ENCODE peak calls at places on chromosomes 11 and 22, in six cellular contexts. B, F, A, D, M and X are unnamed samples.

GRCh38 chr11:2215561-2216399 is 44.2 kb upstream of the TH start:
- DNase-seq in B (peak; percentile 18), F (no peak), A (no peak), D (peak; percentile 84), M (peak; percentile 73), X (peak; percentile 66)

GRCh38 chr11:43920598-43921419 is 21.6 kb upstream of the C11orf96 start:
- DNase-seq in B (peak; percentile 72), F (peak; percentile 100), A (peak; percentile 95), D (peak; percentile 78), M (no peak), X (no peak)

GRCh38 chr11:85182437-85183109 is 444.6 kb downstream of the DLG2 start:
- DNase-seq in B (no peak), F (peak; percentile 57), A (peak; percentile 75), D (peak; percentile 61), M (no peak), X (peak; percentile 32)

GRCh38 chr11:57566035-57566504 is 1.4 kb downstream of the UBE2L6 start:
- DNase-seq in B (no peak), F (peak; percentile 73), A (peak; percentile 41), D (no peak), M (no peak), X (no peak)

GRCh38 chr22:20244744-20245576 is 23.2 kb downstream of the RTN4R start:
- DNase-seq in B (no peak), F (no peak), A (no peak), D (no peak), M (no peak), X (peak; percentile 80)

GRCh38 chr22:30868663-30869385 is 99.8 kb downstream of the MORC2 start:
- DNase-seq in B (no peak), F (peak; percentile 57), A (no peak), D (peak; percentile 10), M (peak; percentile 58), X (peak; percentile 56)

GRCh38 chr11:1548221-1549070 is 23.6 kb downstream of the DUSP8 start:
- DNase-seq in B (peak; percentile 77), F (peak; percentile 74), A (peak; percentile 53), D (no peak), M (peak; percentile 94), X (peak; percentile 93)

GRCh38 chr11:102305352-102306047 is 11.8 kb upstream of the BIRC3 start:
- DNase-seq in B (no peak), F (no peak), A (no peak), D (no peak), M (no peak), X (no peak)

GRCh38 chr11:6618117-6619020 is 853 bp downstream of the TPP1 start:
- DNase-seq in B (no peak), F (peak; percentile 90), A (peak; percentile 54), D (no peak), M (peak; percentile 82), X (peak; percentile 40)

GRCh38 chr11:30244255-30244654 is 13.4 kb downstream of the FSHB start:
- DNase-seq in B (no peak), F (peak; percentile 48), A (peak; percentile 37), D (no peak), M (no peak), X (no peak)

GRCh38 chr22:40955516-40955915 is 4.3 kb downstream of the RBX1 start:
- DNase-seq in B (no peak), F (peak; percentile 81), A (no peak), D (no peak), M (no peak), X (no peak)

GRCh38 chr11:70580036-70580805 is 181.9 kb downstream of the CTTN start:
- DNase-seq in B (no peak), F (peak; percentile 8), A (no peak), D (no peak), M (peak; percentile 48), X (peak; percentile 82)

GRCh38 chr11:6433998-6434650 is 6.7 kb downstream of the HPX start:
- DNase-seq in B (no peak), F (no peak), A (no peak), D (no peak), M (no peak), X (no peak)

GRCh38 chr11:7651140-7651551 is 22.2 kb downstream of the CYB5R2 start:
- DNase-seq in B (no peak), F (peak; percentile 47), A (peak; percentile 55), D (no peak), M (no peak), X (peak; percentile 6)

GRCh38 chr22:50261615-50262459 is at the start of gene MAPK12:
- DNase-seq in B (no peak), F (peak; percentile 59), A (peak; percentile 28), D (no peak), M (no peak), X (peak; percentile 98)

GRCh38 chr22:48517039-48518030 is 1310.3 kb downstream of the BRD1 start:
- DNase-seq in B (no peak), F (peak; percentile 23), A (no peak), D (no peak), M (no peak), X (no peak)

GRCh38 chr22:50228366-50228765 is 16.5 kb downstream of the TUBGCP6 start:
- DNase-seq in B (no peak), F (no peak), A (no peak), D (no peak), M (no peak), X (no peak)

GRCh38 chr11:28654191-28654590 is 546.0 kb downstream of the METTL15 start:
- DNase-seq in B (no peak), F (no peak), A (no peak), D (no peak), M (no peak), X (no peak)

GRCh38 chr11:126403039-126403438 is 47.6 kb downstream of the ST3GAL4 start:
- DNase-seq in B (no peak), F (no peak), A (peak; percentile 99), D (peak; percentile 87), M (no peak), X (peak; percentile 60)

GRCh38 chr11:110425751-110426545 is 3.8 kb upstream of the FDX1 start:
- DNase-seq in B (no peak), F (peak; percentile 98), A (peak; percentile 20), D (no peak), M (no peak), X (no peak)

GRCh38 chr11:108241370-108242037 is 18.6 kb downstream of the ATM start:
- DNase-seq in B (no peak), F (no peak), A (no peak), D (no peak), M (no peak), X (no peak)

GRCh38 chr22:49959782-49960158 is 802 bp upstream of the PIM3 start:
- DNase-seq in B (no peak), F (peak; percentile 65), A (peak; percentile 69), D (peak; percentile 68), M (no peak), X (no peak)

GRCh38 chr11:61356701-61357100 is 5.0 kb downstream of the CYB561A3 start:
- DNase-seq in B (no peak), F (no peak), A (no peak), D (no peak), M (no peak), X (no peak)

GRCh38 chr11:65236194-65237059 is 25.3 kb upstream of the POLA2 start:
- DNase-seq in B (no peak), F (no peak), A (no peak), D (no peak), M (no peak), X (no peak)

GRCh38 chr22:26579331-26579886 is 10.5 kb downstream of the TPST2 start:
- DNase-seq in B (no peak), F (no peak), A (no peak), D (no peak), M (no peak), X (no peak)

GRCh38 chr11:28632338-28632737 is 524.1 kb downstream of the METTL15 start:
- DNase-seq in B (no peak), F (peak; percentile 54), A (peak; percentile 89), D (no peak), M (no peak), X (no peak)

GRCh38 chr11:65438257-65439151 is 15.9 kb downstream of the NEAT1 start:
- DNase-seq in B (no peak), F (peak; percentile 47), A (no peak), D (no peak), M (no peak), X (no peak)

GRCh38 chr11:18324381-18324780 is 2.0 kb downstream of the GTF2H1 start:
- DNase-seq in B (no peak), F (no peak), A (no peak), D (no peak), M (no peak), X (no peak)

GRCh38 chr11:9002920-9003572 is 755 bp downstream of the NRIP3 start:
- DNase-seq in B (no peak), F (peak; percentile 24), A (no peak), D (no peak), M (no peak), X (peak; percentile 40)

GRCh38 chr22:45284705-45285305 is at the start of gene UPK3A:
- DNase-seq in B (peak; percentile 80), F (peak; percentile 28), A (peak; percentile 75), D (no peak), M (peak; percentile 88), X (peak; percentile 98)

GRCh38 chr22:37263966-37264887 is 18.1 kb upstream of the CYTH4 start:
- DNase-seq in B (no peak), F (no peak), A (no peak), D (no peak), M (no peak), X (no peak)

GRCh38 chr22:37269930-37270678 is 12.2 kb upstream of the CYTH4 start:
- DNase-seq in B (no peak), F (no peak), A (no peak), D (no peak), M (no peak), X (no peak)

GRCh38 chr22:37267128-37267587 is 15.2 kb upstream of the CYTH4 start:
- DNase-seq in B (peak; percentile 48), F (peak; percentile 57), A (peak; percentile 57), D (no peak), M (no peak), X (peak; percentile 96)

GRCh38 chr22:37267661-37268413 is 14.5 kb upstream of the CYTH4 start:
- DNase-seq in B (no peak), F (no peak), A (no peak), D (no peak), M (no peak), X (no peak)

GRCh38 chr22:37266581-37267127 is 15.7 kb upstream of the CYTH4 start:
- DNase-seq in B (no peak), F (no peak), A (no peak), D (no peak), M (no peak), X (no peak)
- H3K4me3 ChIP-seq in B (no peak overlapping the region), F (peak overlapping the region; percentile 72), A (peak overlapping the region; percentile 70), D (no peak overlapping the region), M (no peak overlapping the region), X (no peak overlapping the region)

GRCh38 chr11:73019448-73019847 is 122.7 kb downstream of the FCHSD2 start:
- DNase-seq in B (no peak), F (no peak), A (no peak), D (no peak), M (no peak), X (no peak)
- H3K36me3 ChIP-seq in B (no peaks in the 10 kb centered on the region), F (peaks cover 5% of the 10 kb centered on the region), A (no peaks in the 10 kb centered on the region), D (no peaks in the 10 kb centered on the region), M (no peaks in the 10 kb centered on the region), X (no peaks in the 10 kb centered on the region)

GRCh38 chr11:112797653-112798293 is 163.4 kb upstream of the NCAM1 start:
- DNase-seq in B (no peak), F (peak; percentile 63), A (peak; percentile 35), D (no peak), M (no peak), X (peak; percentile 71)
- H3K4me3 ChIP-seq in B (no peak overlapping the region), F (no peak overlapping the region), A (no peak overlapping the region), D (no peak overlapping the region), M (no peak overlapping the region), X (no peak overlapping the region)

GRCh38 chr11:45859661-45860140 is 12.4 kb downstream of the CRY2 start:
- DNase-seq in B (peak; percentile 93), F (peak; percentile 99), A (no peak), D (no peak), M (peak; percentile 97), X (peak; percentile 87)
- H3K36me3 ChIP-seq in B (peaks cover 13% of the 10 kb centered on the region), F (peaks cover 16% of the 10 kb centered on the region), A (peaks cover 4% of the 10 kb centered on the region), D (peaks cover 13% of the 10 kb centered on the region), M (peaks cover 31% of the 10 kb centered on the region), X (peaks cover 19% of the 10 kb centered on the region)

GRCh38 chr11:118659314-118659939 is 20.0 kb downstream of the TREH start:
- DNase-seq in B (peak; percentile 90), F (peak; percentile 91), A (peak; percentile 96), D (peak; percentile 97), M (peak; percentile 95), X (peak; percentile 99)
- H3K4me3 ChIP-seq in B (no peak overlapping the region), F (no peak overlapping the region), A (no peak overlapping the region), D (no peak overlapping the region), M (no peak overlapping the region), X (no peak overlapping the region)